ENCODE peak calls at places on chromosomes 16 and 17, in five cellular contexts. D is activated CD8-positive, alpha-beta memory T cell treated with anti-CD3 and anti-CD28 coated beads, Interleukin-2, amount 10 ng/mL, durations not matched to agents 7 days and 5 days; U is activated naive CD4-positive, alpha-beta T cell treated with anti-CD3 and anti-CD28 coated beads, Interleukin-2, amount 50 U/mL, for 72 hours; J is activated CD8-positive, alpha-beta T cell treated with anti-CD3 and anti-CD28 coated beads for 36 hours; L is Panc1. F is an unnamed sample.

GRCh38 chr17:4735825-4736651 is 3.6 kb upstream of the ZMYND15 start:
- ATAC-seq in D (no peak), U (no peak), J (no peak), L (no peak), F (no peak)

GRCh38 chr17:81231121-81231645 is 7.7 kb downstream of the TEPSIN start:
- ATAC-seq in D (no peak), U (no peak), J (no peak), L (no peak), F (no peak)

GRCh38 chr16:10906482-10906881 is 29.5 kb downstream of the CIITA start:
- ATAC-seq in D (no peak), U (no peak), J (no peak), L (no peak), F (no peak)

GRCh38 chr16:83633285-83633684 is 174.5 kb upstream of the HSBP1 start:
- ATAC-seq in D (no peak), U (no peak), J (no peak), L (no peak), F (no peak)

GRCh38 chr17:78272914-78273258 is 41.5 kb downstream of the TMEM235 start:
- ATAC-seq in D (no peak), U (no peak), J (no peak), L (no peak), F (no peak)

GRCh38 chr17:61533797-61534196 is 57.2 kb downstream of the NACA2 start:
- ATAC-seq in D (no peak), U (no peak), J (no peak), L (no peak), F (no peak)

GRCh38 chr16:49850558-49851467 is 5.1 kb downstream of the ZNF423 start:
- ATAC-seq in D (no peak), U (no peak), J (no peak), L (no peak), F (no peak)

GRCh38 chr16:11329080-11329491 is 16.2 kb upstream of the RMI2 start:
- ATAC-seq in D (peak), U (peak), J (peak), L (peak), F (peak)

GRCh38 chr17:74116087-74116717 is 87.3 kb upstream of the RPL38 start:
- ATAC-seq in D (no peak), U (no peak), J (no peak), L (no peak), F (no peak)

GRCh38 chr17:63496177-63496576 is 19.3 kb downstream of the ACE start:
- ATAC-seq in D (no peak), U (no peak), J (no peak), L (no peak), F (no peak)

GRCh38 chr17:67478266-67479118 is 101.4 kb downstream of the PITPNC1 start:
- ATAC-seq in D (no peak), U (peak), J (no peak), L (no peak), F (no peak)

GRCh38 chr16:87791295-87792204 is 25.8 kb upstream of the KLHDC4 start:
- ATAC-seq in D (no peak), U (no peak), J (no peak), L (no peak), F (no peak)

GRCh38 chr16:11233727-11234376 is 22.2 kb downstream of the SOCS1 start:
- ATAC-seq in D (peak), U (peak), J (peak), L (no peak), F (no peak)

GRCh38 chr17:40615295-40615988 is 32.2 kb downstream of the SMARCE1 start:
- ATAC-seq in D (no peak), U (peak), J (peak), L (peak), F (peak)

GRCh38 chr16:84816023-84816422 is 3.8 kb upstream of the CRISPLD2 start:
- ATAC-seq in D (no peak), U (no peak), J (no peak), L (no peak), F (no peak)

GRCh38 chr17:34584805-34585416 is 5.5 kb downstream of the TMEM132E start:
- ATAC-seq in D (peak), U (peak), J (peak), L (peak), F (peak)

GRCh38 chr16:84562174-84562815 is 55.6 kb downstream of the COTL1 start:
- ATAC-seq in D (no peak), U (no peak), J (no peak), L (no peak), F (peak)